ENCODE peak calls at places on chromosomes 12 and 14, in six cellular contexts. R is A172; Y is AG09309; A is CD4-positive, alpha-beta T cell; E is activated T-cell treated with anti-CD3 and anti-CD28 coated beads for 24 hours; S is DMS 273 treated with DMSO at 0.1 percent for 48 hours. G is an unnamed sample.

GRCh38 chr14:95123895-95124579 is 33.3 kb downstream of the DICER1 start:
- DNase-seq in R (no peak), Y (no peak), A (no peak), E (no peak), S (no peak), G (no peak)

GRCh38 chr14:100688598-100689499 is 37.8 kb upstream of the DLK1 start:
- DNase-seq in R (peak), Y (no peak), A (no peak), E (no peak), S (no peak), G (no peak)

GRCh38 chr12:125683748-125684381 is 618.6 kb downstream of the AACS start:
- DNase-seq in R (no peak), Y (no peak), A (no peak), E (no peak), S (no peak), G (no peak)

GRCh38 chr12:25984759-25985158 is 26.3 kb downstream of the RASSF8 start:
- DNase-seq in R (no peak), Y (no peak), A (no peak), E (no peak), S (no peak), G (no peak)

GRCh38 chr14:28756896-28757570 is 9.6 kb upstream of the FOXG1 start:
- DNase-seq in R (no peak), Y (no peak), A (no peak), E (no peak), S (no peak), G (no peak)

GRCh38 chr12:12837025-12837872 is 24.1 kb downstream of the DDX47 start:
- DNase-seq in R (peak), Y (peak), A (no peak), E (peak), S (no peak), G (peak)

GRCh38 chr12:105417732-105418131 is 87.2 kb downstream of the C12orf75 start:
- DNase-seq in R (no peak), Y (no peak), A (no peak), E (no peak), S (no peak), G (no peak)

GRCh38 chr12:39010406-39010805 is 105.0 kb upstream of the CPNE8 start:
- DNase-seq in R (no peak), Y (no peak), A (no peak), E (no peak), S (no peak), G (no peak)

GRCh38 chr12:117485984-117486839 is 124.8 kb upstream of the NOS1 start:
- DNase-seq in R (no peak), Y (no peak), A (no peak), E (no peak), S (no peak), G (no peak)

GRCh38 chr12:90940872-90941499 is 14.0 kb downstream of the CCER1 start:
- DNase-seq in R (peak), Y (peak), A (no peak), E (no peak), S (peak), G (no peak)

GRCh38 chr12:108722463-108722862 is 8.9 kb downstream of the CORO1C start:
- DNase-seq in R (no peak), Y (no peak), A (no peak), E (no peak), S (no peak), G (no peak)

GRCh38 chr14:85943187-85943586 is 413.2 kb downstream of the FLRT2 start:
- DNase-seq in R (no peak), Y (no peak), A (no peak), E (no peak), S (no peak), G (no peak)

GRCh38 chr14:104244221-104245011 is 106.0 kb downstream of the KIF26A start:
- DNase-seq in R (no peak), Y (no peak), A (no peak), E (no peak), S (no peak), G (no peak)

GRCh38 chr14:24310666-24311604 is at the start of gene LTB4R:
- DNase-seq in R (no peak), Y (no peak), A (peak), E (peak), S (no peak), G (no peak)

GRCh38 chr14:52012635-52013034 is 23.3 kb downstream of the RTRAF start:
- DNase-seq in R (no peak), Y (no peak), A (no peak), E (no peak), S (no peak), G (no peak)

GRCh38 chr12:38949363-38949762 is 44.0 kb upstream of the CPNE8 start:
- DNase-seq in R (no peak), Y (no peak), A (no peak), E (no peak), S (no peak), G (no peak)

GRCh38 chr12:50104614-50105366 is 982 bp downstream of the GPD1 start:
- DNase-seq in R (no peak), Y (no peak), A (no peak), E (no peak), S (no peak), G (no peak)

GRCh38 chr14:68683326-68683725 is 109.5 kb downstream of the ZFP36L1 start:
- DNase-seq in R (peak), Y (no peak), A (no peak), E (no peak), S (no peak), G (no peak)

GRCh38 chr12:108568653-108569154 is 6.3 kb downstream of the ISCU start:
- DNase-seq in R (no peak), Y (no peak), A (peak), E (peak), S (no peak), G (no peak)

GRCh38 chr14:62614117-62614516 is 431.1 kb downstream of the KCNH5 start:
- DNase-seq in R (no peak), Y (no peak), A (no peak), E (no peak), S (no peak), G (no peak)

GRCh38 chr14:74684444-74684843 is 28.4 kb downstream of the AREL1 start:
- DNase-seq in R (no peak), Y (no peak), A (no peak), E (no peak), S (no peak), G (no peak)